ENCODE peak calls at places on chromosomes 2 and 18, in eight cellular contexts. One of them, this sample, is unnamed.

GRCh38 chr2:158094487-158095092 is 7.1 kb upstream of the UPP2 start:
- DNase-seq in thyroid gland: no peak
- DNase-seq in adrenal gland: no peak
- DNase-seq in H1: no peak
- DNase-seq in breast epithelium: no peak
- DNase-seq in GM12891: no peak
- DNase-seq in GM12892: no peak
- DNase-seq in spleen: peak; percentile 9
- DNase-seq in this sample: no peak

GRCh38 chr2:127516031-127516430 is 10.3 kb downstream of the IWS1 start:
- DNase-seq in H1: no peak
- DNase-seq in breast epithelium: no peak
- DNase-seq in thyroid gland: peak; percentile 79
- DNase-seq in spleen: no peak
- DNase-seq in GM12892: no peak
- DNase-seq in GM12891: no peak
- DNase-seq in adrenal gland: no peak
- DNase-seq in this sample: no peak

GRCh38 chr18:9711361-9712129 is 3.4 kb downstream of the RAB31 start:
- DNase-seq in H1: no peak
- DNase-seq in GM12891: peak; percentile 51
- DNase-seq in thyroid gland: peak; percentile 68
- DNase-seq in GM12892: peak; percentile 48
- DNase-seq in adrenal gland: no peak
- DNase-seq in spleen: no peak
- DNase-seq in breast epithelium: no peak
- DNase-seq in this sample: no peak

GRCh38 chr2:42569116-42569711 is 782 bp downstream of the MTA3 start:
- DNase-seq in thyroid gland: peak; percentile 38
- DNase-seq in GM12891: no peak
- DNase-seq in adrenal gland: peak; percentile 40
- DNase-seq in H1: no peak
- DNase-seq in GM12892: peak; percentile 48
- DNase-seq in spleen: peak; percentile 78
- DNase-seq in breast epithelium: no peak
- DNase-seq in this sample: peak; percentile 23

GRCh38 chr2:60445684-60446184 is 107.7 kb downstream of the BCL11A start:
- DNase-seq in H1: no peak
- DNase-seq in GM12891: no peak
- DNase-seq in breast epithelium: no peak
- DNase-seq in GM12892: no peak
- DNase-seq in thyroid gland: no peak
- DNase-seq in adrenal gland: no peak
- DNase-seq in spleen: no peak
- DNase-seq in this sample: no peak

GRCh38 chr2:237421542-237422047 is 7.6 kb upstream of the COL6A3 start:
- DNase-seq in spleen: peak; percentile 83
- DNase-seq in GM12891: peak; percentile 46
- DNase-seq in GM12892: peak; percentile 40
- DNase-seq in breast epithelium: peak; percentile 72
- DNase-seq in H1: peak; percentile 92
- DNase-seq in thyroid gland: peak; percentile 77
- DNase-seq in adrenal gland: peak; percentile 84
- DNase-seq in this sample: peak; percentile 40

GRCh38 chr2:238169708-238170251 is 11.0 kb downstream of the ERFE start:
- DNase-seq in thyroid gland: peak; percentile 70
- DNase-seq in GM12892: no peak
- DNase-seq in H1: no peak
- DNase-seq in GM12891: no peak
- DNase-seq in breast epithelium: no peak
- DNase-seq in spleen: no peak
- DNase-seq in adrenal gland: no peak
- DNase-seq in this sample: no peak

GRCh38 chr18:9433616-9434239 is 41.6 kb upstream of the RALBP1 start:
- DNase-seq in adrenal gland: no peak
- DNase-seq in thyroid gland: no peak
- DNase-seq in H1: no peak
- DNase-seq in GM12891: peak; percentile 38
- DNase-seq in breast epithelium: no peak
- DNase-seq in GM12892: no peak
- DNase-seq in spleen: no peak
- DNase-seq in this sample: no peak

GRCh38 chr2:19775838-19776237 is 125.9 kb downstream of the TTC32 start:
- DNase-seq in H1: no peak
- DNase-seq in GM12891: no peak
- DNase-seq in GM12892: no peak
- DNase-seq in adrenal gland: no peak
- DNase-seq in breast epithelium: no peak
- DNase-seq in thyroid gland: no peak
- DNase-seq in spleen: no peak
- DNase-seq in this sample: no peak

GRCh38 chr2:122843503-122843902 is 1088.1 kb downstream of the TSN start:
- DNase-seq in GM12892: no peak
- DNase-seq in thyroid gland: no peak
- DNase-seq in H1: no peak
- DNase-seq in breast epithelium: no peak
- DNase-seq in GM12891: no peak
- DNase-seq in spleen: no peak
- DNase-seq in adrenal gland: no peak
- DNase-seq in this sample: no peak

GRCh38 chr2:31137211-31138036 is 816 bp downstream of the GALNT14 start:
- DNase-seq in GM12891: peak; percentile 30
- DNase-seq in spleen: peak; percentile 80
- DNase-seq in H1: peak; percentile 71
- DNase-seq in thyroid gland: peak; percentile 3
- DNase-seq in adrenal gland: no peak
- DNase-seq in breast epithelium: no peak
- DNase-seq in GM12892: peak; percentile 25
- DNase-seq in this sample: no peak

GRCh38 chr2:147843421-147843863 is 1.4 kb upstream of the ACVR2A start:
- DNase-seq in spleen: no peak
- DNase-seq in thyroid gland: no peak
- DNase-seq in GM12891: no peak
- DNase-seq in breast epithelium: no peak
- DNase-seq in adrenal gland: no peak
- DNase-seq in GM12892: no peak
- DNase-seq in H1: no peak
- DNase-seq in this sample: no peak
- TF ChIP-seq POLR2A in spleen: no peak
- TF ChIP-seq POLR2A in thyroid gland: no peak
- TF ChIP-seq POLR2A in GM12891: no peak
- TF ChIP-seq POLR2A in breast epithelium: no peak
- TF ChIP-seq POLR2A in adrenal gland: no peak
- TF ChIP-seq POLR2A in GM12892: no peak
- TF ChIP-seq POLR2A in H1: no peak
- TF ChIP-seq POLR2A in this sample: no peak

GRCh38 chr2:225190987-225191386 is 148.7 kb upstream of the DOCK10 start:
- DNase-seq in GM12891: no peak
- DNase-seq in H1: no peak
- DNase-seq in adrenal gland: no peak
- DNase-seq in breast epithelium: no peak
- DNase-seq in GM12892: no peak
- DNase-seq in thyroid gland: no peak
- DNase-seq in spleen: no peak
- DNase-seq in this sample: no peak
- TF ChIP-seq POLR2A in GM12891: no peak
- TF ChIP-seq POLR2A in H1: no peak
- TF ChIP-seq POLR2A in adrenal gland: no peak
- TF ChIP-seq POLR2A in breast epithelium: no peak
- TF ChIP-seq POLR2A in GM12892: no peak
- TF ChIP-seq POLR2A in thyroid gland: no peak
- TF ChIP-seq POLR2A in spleen: no peak
- TF ChIP-seq POLR2A in this sample: no peak

GRCh38 chr2:156319811-156320490 is 12.6 kb downstream of the NR4A2 start:
- DNase-seq in GM12891: no peak
- DNase-seq in spleen: peak; percentile 71
- DNase-seq in adrenal gland: peak; percentile 59
- DNase-seq in GM12892: no peak
- DNase-seq in H1: peak; percentile 80
- DNase-seq in thyroid gland: peak; percentile 88
- DNase-seq in breast epithelium: no peak
- DNase-seq in this sample: peak; percentile 67
- TF ChIP-seq POLR2A in GM12891: no peak
- TF ChIP-seq POLR2A in spleen: no peak
- TF ChIP-seq POLR2A in adrenal gland: no peak
- TF ChIP-seq POLR2A in GM12892: no peak
- TF ChIP-seq POLR2A in H1: no peak
- TF ChIP-seq POLR2A in thyroid gland: no peak
- TF ChIP-seq POLR2A in breast epithelium: no peak
- TF ChIP-seq POLR2A in this sample: no peak

GRCh38 chr2:85584354-85584856 is at the start of gene VAMP5:
- DNase-seq in thyroid gland: no peak
- DNase-seq in GM12891: peak; percentile 77
- DNase-seq in GM12892: peak; percentile 78
- DNase-seq in spleen: peak; percentile 90
- DNase-seq in H1: peak; percentile 64
- DNase-seq in breast epithelium: no peak
- DNase-seq in adrenal gland: no peak
- DNase-seq in this sample: peak; percentile 61
- TF ChIP-seq POLR2A in thyroid gland: no peak
- TF ChIP-seq POLR2A in GM12891: no peak
- TF ChIP-seq POLR2A in GM12892: no peak
- TF ChIP-seq POLR2A in spleen: peak; percentile 9
- TF ChIP-seq POLR2A in H1: no peak
- TF ChIP-seq POLR2A in breast epithelium: no peak
- TF ChIP-seq POLR2A in adrenal gland: peak; percentile 25
- TF ChIP-seq POLR2A in this sample: no peak

DNA sequence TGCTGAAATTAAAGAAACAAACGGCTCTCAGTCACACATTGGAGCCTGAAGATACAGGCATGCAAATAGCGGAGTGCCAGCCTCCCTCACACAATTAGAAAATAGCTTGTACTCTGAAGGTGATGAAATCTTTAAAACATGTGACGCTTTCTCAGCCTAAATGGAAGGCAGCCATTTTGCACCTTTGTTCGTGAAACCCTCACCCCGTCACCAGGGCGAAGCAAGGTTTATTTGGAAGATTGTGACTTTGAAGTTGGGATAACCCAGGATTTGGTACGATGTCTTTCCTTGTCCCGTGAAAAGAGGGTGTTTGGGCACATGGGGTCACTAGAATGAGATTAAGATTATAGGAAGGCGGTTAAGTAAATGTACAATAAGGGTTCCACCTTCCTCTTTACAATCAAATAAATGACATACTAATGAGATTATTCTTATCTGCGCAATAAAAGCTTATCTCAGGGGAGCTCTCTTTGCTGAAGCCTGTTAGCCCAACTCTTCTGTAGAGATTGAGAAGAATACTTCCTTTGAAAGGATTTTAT is 4.2 kb downstream of the SH3BP4 start:
- DNase-seq in GM12892: no peak
- DNase-seq in adrenal gland: no peak
- DNase-seq in H1: no peak
- DNase-seq in GM12891: no peak
- DNase-seq in spleen: no peak
- DNase-seq in breast epithelium: no peak
- DNase-seq in thyroid gland: no peak
- DNase-seq in this sample: no peak
- TF ChIP-seq POLR2A in GM12892: no peak
- TF ChIP-seq POLR2A in adrenal gland: no peak
- TF ChIP-seq POLR2A in H1: no peak
- TF ChIP-seq POLR2A in GM12891: no peak
- TF ChIP-seq POLR2A in spleen: no peak
- TF ChIP-seq POLR2A in breast epithelium: no peak
- TF ChIP-seq POLR2A in thyroid gland: no peak
- TF ChIP-seq POLR2A in this sample: no peak

DNA sequence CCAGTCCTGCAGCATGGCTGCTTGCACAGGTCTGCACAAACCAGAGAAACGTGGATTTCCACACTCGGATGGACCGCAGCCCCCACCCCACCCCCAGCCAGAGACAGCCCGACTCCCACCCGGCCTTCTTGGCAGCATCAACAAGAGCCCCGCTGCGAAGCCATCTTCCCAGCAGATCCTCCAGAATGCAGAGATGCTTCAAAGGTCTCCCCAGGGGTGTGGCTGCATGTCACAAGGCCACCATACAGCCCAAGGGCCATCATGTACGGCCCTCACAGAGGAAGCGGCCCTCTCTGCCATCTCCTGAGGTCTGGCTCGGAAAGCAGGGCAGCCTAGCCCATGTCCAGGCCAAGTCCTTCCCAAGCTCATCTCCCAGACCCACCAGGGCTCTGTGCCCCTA is 11.5 kb downstream of the DNMT3A start:
- DNase-seq in GM12891: no peak
- DNase-seq in breast epithelium: no peak
- DNase-seq in thyroid gland: no peak
- DNase-seq in spleen: peak; percentile 52
- DNase-seq in H1: no peak
- DNase-seq in GM12892: no peak
- DNase-seq in adrenal gland: no peak
- DNase-seq in this sample: no peak
- TF ChIP-seq POLR2A in GM12891: no peak
- TF ChIP-seq POLR2A in breast epithelium: no peak
- TF ChIP-seq POLR2A in thyroid gland: no peak
- TF ChIP-seq POLR2A in spleen: no peak
- TF ChIP-seq POLR2A in H1: no peak
- TF ChIP-seq POLR2A in GM12892: no peak
- TF ChIP-seq POLR2A in adrenal gland: no peak
- TF ChIP-seq POLR2A in this sample: no peak

DNA sequence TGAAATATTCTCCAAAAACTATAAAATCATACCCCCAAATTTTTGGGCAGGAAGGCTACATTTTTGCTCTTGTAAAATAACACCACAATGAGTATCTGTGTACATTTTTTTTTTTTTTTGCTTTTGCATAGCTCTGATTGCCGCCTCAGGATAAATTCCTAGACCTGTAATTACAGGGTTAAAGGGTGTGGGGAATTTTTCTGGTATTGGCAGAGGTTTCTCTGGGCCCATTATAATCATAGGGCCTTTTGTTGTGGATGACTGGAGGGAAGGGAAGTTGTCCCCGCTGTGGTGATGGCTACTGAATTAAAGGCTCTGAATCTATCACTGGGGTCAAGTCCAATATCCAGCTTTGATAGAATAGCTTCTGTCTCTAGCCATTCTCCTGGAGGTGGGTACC is 26.6 kb downstream of the CCDC195 start:
- DNase-seq in GM12892: no peak
- DNase-seq in breast epithelium: no peak
- DNase-seq in H1: no peak
- DNase-seq in adrenal gland: no peak
- DNase-seq in spleen: no peak
- DNase-seq in GM12891: no peak
- DNase-seq in thyroid gland: no peak
- DNase-seq in this sample: no peak
- TF ChIP-seq POLR2A in GM12892: no peak
- TF ChIP-seq POLR2A in breast epithelium: no peak
- TF ChIP-seq POLR2A in H1: no peak
- TF ChIP-seq POLR2A in adrenal gland: no peak
- TF ChIP-seq POLR2A in spleen: no peak
- TF ChIP-seq POLR2A in GM12891: no peak
- TF ChIP-seq POLR2A in thyroid gland: no peak
- TF ChIP-seq POLR2A in this sample: no peak